ENCODE peak calls at places on chromosome 9, in eight cellular contexts. E is A549, P is breast epithelium, G is Calu3, T is IMR-90, A is heart right ventricle, I is foreskin fibroblast, S is fibroblast of the aortic adventitia. D is an unnamed sample.
A peak's percentile ranks its signal among the peaks of the same experiment; 100 is the strongest.

GRCh38 chr9:4084440-4084818 is 215.4 kb downstream of the GLIS3 start:
- DNase-seq in E (no peak), P (no peak), G (no peak), T (peak; percentile 90), A (peak; percentile 42), I (peak; percentile 67), S (no peak), D (no peak)

GRCh38 chr9:677461-678097 is 163.9 kb upstream of the DMRT1 start:
- DNase-seq in E (no peak), P (no peak), G (no peak), T (no peak), A (no peak), I (no peak), S (peak; percentile 47), D (no peak)

GRCh38 chr9:79014929-79015699 is 556.7 kb upstream of the TLE4 start:
- DNase-seq in E (no peak), P (no peak), G (no peak), T (no peak), A (no peak), I (peak; percentile 41), S (no peak), D (no peak)

GRCh38 chr9:84139296-84140100 is 158.9 kb downstream of the RMI1 start:
- DNase-seq in E (no peak), P (no peak), G (no peak), T (peak; percentile 12), A (peak; percentile 59), I (peak; percentile 70), S (peak; percentile 65), D (no peak)

GRCh38 chr9:122360891-122361290 is 9.9 kb upstream of the PTGS1 start:
- DNase-seq in E (no peak), P (peak; percentile 31), G (no peak), T (peak; percentile 70), A (no peak), I (peak; percentile 61), S (peak; percentile 54), D (peak; percentile 48)

GRCh38 chr9:106862946-106863740 is at the start of gene ZNF462:
- DNase-seq in E (peak; percentile 43), P (no peak), G (peak; percentile 21), T (peak; percentile 79), A (peak; percentile 44), I (peak; percentile 80), S (peak; percentile 75), D (peak; percentile 8)

GRCh38 chr9:27602954-27603353 is 29.7 kb upstream of the C9orf72 start:
- DNase-seq in E (no peak), P (no peak), G (no peak), T (no peak), A (no peak), I (no peak), S (no peak), D (no peak)

GRCh38 chr9:137759649-137760321 is 117.8 kb upstream of the CACNA1B start:
- DNase-seq in E (no peak), P (no peak), G (no peak), T (no peak), A (no peak), I (no peak), S (no peak), D (no peak)

GRCh38 chr9:2241461-2241874 is 226.3 kb downstream of the SMARCA2 start:
- DNase-seq in E (no peak), P (no peak), G (no peak), T (peak; percentile 86), A (peak; percentile 26), I (peak; percentile 80), S (no peak), D (peak; percentile 5)

GRCh38 chr9:79660615-79661014 is 88.8 kb downstream of the TLE4 start:
- DNase-seq in E (no peak), P (no peak), G (no peak), T (no peak), A (no peak), I (no peak), S (no peak), D (no peak)

GRCh38 chr9:95130484-95130883 is 187.0 kb downstream of the FANCC start:
- DNase-seq in E (no peak), P (no peak), G (no peak), T (no peak), A (no peak), I (no peak), S (no peak), D (no peak)

GRCh38 chr9:72362118-72362531 is 2.9 kb downstream of the ZFAND5 start:
- DNase-seq in E (no peak), P (no peak), G (no peak), T (peak; percentile 53), A (no peak), I (peak; percentile 42), S (peak; percentile 60), D (no peak)

GRCh38 chr9:107029146-107029545 is 166.2 kb downstream of the ZNF462 start:
- DNase-seq in E (no peak), P (no peak), G (no peak), T (no peak), A (no peak), I (no peak), S (no peak), D (no peak)

DNA sequence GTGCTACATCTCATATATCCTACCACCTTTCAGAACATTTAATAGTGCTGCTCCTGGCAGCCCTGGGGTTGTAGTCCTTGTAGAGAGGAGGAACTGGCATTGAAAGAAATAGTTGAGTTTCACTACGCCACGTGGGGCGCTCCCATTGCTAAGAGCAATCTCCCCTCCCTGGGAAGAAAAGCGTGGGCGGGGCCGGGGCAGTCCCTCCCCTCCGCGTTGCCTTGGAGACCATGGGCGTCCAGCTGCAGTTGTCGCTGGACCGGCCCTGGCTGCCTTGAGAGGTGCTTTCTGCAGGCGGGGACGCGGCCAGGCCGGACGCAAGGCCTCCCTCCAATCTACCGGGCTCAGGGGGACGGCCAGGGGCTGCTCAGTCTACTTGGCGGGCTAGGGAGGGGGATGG is 368 bp upstream of the CCDC180 start:
- DNase-seq in E (no peak), P (peak; percentile 76), G (no peak), T (peak; percentile 57), A (peak; percentile 90), I (peak; percentile 80), S (peak; percentile 39), D (peak; percentile 49)
- TF ChIP-seq CTCF in E (no peak), P (no peak), G (no peak), T (no peak), A (no peak), I (no peak), S (no peak), D (no peak)

GRCh38 chr9:128204858-128205257 is 1.7 kb downstream of the DNM1 start:
- DNase-seq in E (no peak), P (no peak), G (no peak), T (no peak), A (no peak), I (no peak), S (no peak), D (no peak)

GRCh38 chr9:128203024-128203841 is at the start of gene DNM1:
- DNase-seq in E (peak; percentile 89), P (no peak), G (peak; percentile 69), T (peak; percentile 54), A (no peak), I (peak; percentile 83), S (peak; percentile 53), D (peak; percentile 66)

GRCh38 chr9:128202648-128203023 is 543 bp upstream of the DNM1 start:
- DNase-seq in E (no peak), P (no peak), G (no peak), T (no peak), A (no peak), I (no peak), S (no peak), D (no peak)

GRCh38 chr9:128205296-128205944 is 2.2 kb downstream of the DNM1 start:
- DNase-seq in E (no peak), P (no peak), G (no peak), T (no peak), A (no peak), I (no peak), S (no peak), D (no peak)

GRCh38 chr9:128203842-128204551 is 818 bp downstream of the DNM1 start:
- DNase-seq in E (peak; percentile 79), P (no peak), G (peak; percentile 40), T (peak; percentile 47), A (no peak), I (peak; percentile 76), S (peak; percentile 37), D (peak; percentile 28)
- TF ChIP-seq CTCF in E (no peak), P (no peak), G (no peak), T (no peak), A (no peak), I (no peak), S (no peak), D (no peak)

DNA sequence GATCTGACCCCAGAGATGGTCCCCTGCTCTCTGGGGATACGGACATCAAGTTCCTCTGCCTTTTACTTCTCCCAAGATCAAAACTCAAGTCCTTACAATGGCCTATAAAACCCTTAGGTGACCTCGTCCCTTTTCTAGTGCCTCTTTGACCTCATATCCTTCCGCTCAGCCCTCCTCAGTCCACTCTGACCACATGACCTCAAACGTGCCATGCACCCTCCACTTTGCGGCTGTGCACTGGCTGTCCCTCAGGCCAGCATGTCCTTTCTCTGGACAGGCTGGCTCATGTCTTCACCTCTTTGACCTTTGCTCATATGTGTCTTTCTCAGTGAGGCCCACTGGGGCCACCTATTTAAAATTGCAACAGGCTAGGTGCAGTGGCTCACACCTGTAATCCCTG is 14.7 kb downstream of the TRMO start:
- DNase-seq in E (no peak), P (no peak), G (no peak), T (no peak), A (no peak), I (no peak), S (no peak), D (no peak)
- TF ChIP-seq CTCF in E (no peak), P (no peak), G (no peak), T (no peak), A (no peak), I (no peak), S (no peak), D (no peak)

GRCh38 chr9:35522189-35522588 is 32.3 kb downstream of the RUSC2 start:
- DNase-seq in E (no peak), P (no peak), G (no peak), T (no peak), A (no peak), I (no peak), S (no peak), D (no peak)

GRCh38 chr9:35519697-35520403 is 29.9 kb downstream of the RUSC2 start:
- DNase-seq in E (no peak), P (no peak), G (no peak), T (no peak), A (no peak), I (no peak), S (no peak), D (no peak)

GRCh38 chr9:35521708-35522107 is 31.8 kb downstream of the RUSC2 start:
- DNase-seq in E (no peak), P (no peak), G (no peak), T (peak; percentile 88), A (no peak), I (peak; percentile 59), S (peak; percentile 77), D (no peak)

GRCh38 chr9:35520404-35520790 is 30.5 kb downstream of the RUSC2 start:
- DNase-seq in E (no peak), P (no peak), G (no peak), T (peak; percentile 76), A (no peak), I (no peak), S (no peak), D (no peak)

DNA sequence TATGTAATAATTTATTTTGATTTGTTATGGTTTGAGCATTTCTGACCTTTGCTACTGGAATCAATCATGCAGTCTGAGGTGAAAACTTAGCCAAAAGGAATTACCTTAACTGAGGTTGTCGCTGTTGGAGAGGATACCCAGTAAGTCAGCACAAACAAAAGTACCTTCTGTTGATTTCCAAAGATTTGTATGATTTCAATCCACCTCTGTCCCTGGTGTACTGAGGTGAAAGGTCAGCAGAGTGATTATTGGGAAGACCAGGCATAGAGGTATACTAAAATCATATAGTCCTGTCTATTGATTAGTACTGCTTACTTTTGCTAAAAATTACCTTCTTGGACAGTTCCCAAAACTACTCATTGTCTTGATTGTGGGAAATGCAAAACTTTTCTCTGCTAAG is 32.8 kb downstream of the RUSC2 start:
- DNase-seq in E (no peak), P (no peak), G (no peak), T (no peak), A (no peak), I (no peak), S (no peak), D (no peak)
- TF ChIP-seq CTCF in E (no peak), P (no peak), G (no peak), T (no peak), A (no peak), I (no peak), S (no peak), D (no peak)